ENCODE peak calls at places on chromosomes 6 and 20, in seven cellular contexts. A, N, S, K, J, X and Z are unnamed samples. For H3K4me1, the result is how much of the 10 kb centered on the place peaks cover.

GRCh38 chr6:96923400-96923799 is 1.1 kb upstream of the KLHL32 start:
- DNase-seq in A (no peak), K (no peak), S (no peak), X (no peak), N (no peak), J (no peak), Z (no peak)

GRCh38 chr20:44030394-44030793 is 115.7 kb downstream of the TOX2 start:
- DNase-seq in S (no peak), K (no peak), X (no peak), J (no peak), A (no peak), N (no peak), Z (no peak)

GRCh38 chr6:11225990-11226389 is 6.5 kb downstream of the NEDD9 start:
- DNase-seq in S (no peak), A (no peak), X (no peak), K (no peak), J (no peak), N (no peak), Z (no peak)

GRCh38 chr6:159916752-159917151 is 26.0 kb downstream of the MAS1 start:
- DNase-seq in K (no peak), X (no peak), N (no peak), J (no peak), S (no peak), A (no peak), Z (no peak)

GRCh38 chr6:137417411-137417810 is 76.8 kb downstream of the OLIG3 start:
- DNase-seq in N (peak), X (peak), K (no peak), A (no peak), S (no peak), J (no peak), Z (peak)

GRCh38 chr20:62022575-62023139 is 43.0 kb downstream of the TAF4 start:
- DNase-seq in S (no peak), A (no peak), N (no peak), K (no peak), X (no peak), J (no peak), Z (no peak)

GRCh38 chr20:972256-972655 is 29.9 kb downstream of the RSPO4 start:
- DNase-seq in A (no peak), K (no peak), N (no peak), X (no peak), J (no peak), S (no peak), Z (no peak)

GRCh38 chr6:151391021-151391470 is 313 bp downstream of the ZBTB2 start:
- DNase-seq in N (peak), A (peak), J (peak), X (no peak), K (peak), S (no peak), Z (peak)

GRCh38 chr6:14320342-14320741 is 202.8 kb downstream of the CD83 start:
- DNase-seq in A (no peak), S (no peak), N (no peak), X (no peak), J (no peak), K (no peak), Z (no peak)

GRCh38 chr20:35575958-35576357 is 34.1 kb downstream of the ERGIC3 start:
- DNase-seq in J (no peak), S (no peak), K (no peak), N (no peak), X (no peak), A (peak), Z (no peak)

DNA sequence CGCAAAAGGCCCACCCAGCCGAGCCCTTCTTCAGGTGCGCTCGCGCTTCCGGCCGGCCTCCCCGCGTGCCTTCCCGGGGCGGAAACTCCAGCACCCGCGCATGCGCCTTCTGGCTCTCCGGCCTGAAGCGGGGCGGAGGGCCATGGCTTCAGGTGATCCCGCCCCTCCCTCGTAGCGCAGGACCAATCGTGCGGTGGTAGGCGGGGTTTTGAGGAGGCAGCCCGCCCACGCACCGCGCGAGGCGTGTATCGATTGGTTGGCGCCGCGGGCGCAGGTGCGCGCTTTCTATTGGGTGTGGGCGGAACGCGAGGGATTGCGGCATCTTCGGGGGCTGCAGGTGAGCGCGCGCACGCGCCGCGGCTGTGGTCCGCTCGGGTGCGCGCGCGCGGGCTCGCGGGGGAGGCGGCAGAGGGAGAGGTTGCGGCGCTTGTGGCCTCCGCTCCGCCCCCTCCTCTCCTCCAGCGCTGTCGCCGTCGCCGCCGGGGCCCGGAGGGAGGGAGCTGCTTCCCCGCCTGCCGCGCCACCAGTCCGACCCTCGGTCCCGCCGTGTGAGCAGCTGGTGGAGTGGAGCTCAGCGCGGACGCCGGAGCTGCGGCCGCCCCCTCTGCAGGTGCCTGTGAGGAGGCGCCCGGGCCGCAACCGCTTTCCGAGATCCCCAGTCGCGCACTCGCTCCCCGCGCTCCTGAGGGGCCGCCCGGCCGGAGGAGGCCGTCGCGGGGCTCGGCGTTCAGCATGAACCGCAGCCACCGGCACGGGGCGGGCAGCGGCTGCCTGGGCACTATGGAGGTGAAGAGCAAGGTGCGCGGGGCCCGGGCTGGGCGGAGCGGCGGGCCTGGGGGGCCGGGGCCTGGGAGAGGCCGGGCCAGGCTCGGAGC is at the start of gene PARD6B:
- DNase-seq in X (peak), A (peak), K (peak), J (peak), N (peak), S (peak), Z (peak)
- H3K4me1 ChIP-seq in X (half or more), A (under half), K (under half), J (under half), N (under half), S (half or more), Z (half or more)

GRCh38 chr20:56426926-56427325 is 14.9 kb downstream of the CASS4 start:
- DNase-seq in K (no peak), A (no peak), J (no peak), S (no peak), X (no peak), N (no peak), Z (no peak)

GRCh38 chr20:56428388-56428787 is 16.3 kb downstream of the CASS4 start:
- DNase-seq in N (no peak), J (no peak), A (no peak), K (no peak), S (no peak), X (no peak), Z (no peak)

GRCh38 chr20:56428881-56429280 is 16.8 kb downstream of the CASS4 start:
- DNase-seq in K (no peak), X (no peak), J (no peak), A (no peak), S (no peak), N (no peak), Z (no peak)

GRCh38 chr20:56429496-56429895 is 17.4 kb downstream of the CASS4 start:
- DNase-seq in K (peak), S (no peak), J (no peak), A (no peak), X (no peak), N (peak), Z (peak)

DNA sequence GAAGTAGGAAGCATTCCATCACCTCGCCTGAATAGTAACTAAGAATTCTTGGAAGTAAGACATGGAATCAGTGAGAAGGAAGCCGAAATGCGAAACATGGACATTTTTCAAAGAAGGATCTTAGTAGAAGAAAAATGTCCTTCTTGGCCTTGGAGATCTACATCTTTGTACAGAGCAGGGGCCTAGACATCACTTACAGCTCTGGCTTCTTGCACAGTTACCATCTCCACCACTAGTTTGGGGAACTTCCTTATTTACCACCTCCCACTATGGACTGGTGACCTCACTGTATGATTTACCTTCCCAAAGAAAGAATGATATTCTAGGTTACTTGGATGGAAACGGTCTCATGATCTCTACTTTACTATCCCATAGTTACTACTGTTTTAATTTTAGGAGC is 15.7 kb downstream of the CASS4 start:
- DNase-seq in X (no peak), K (no peak), N (no peak), J (no peak), S (no peak), A (no peak), Z (no peak)
- H3K9ac ChIP-seq in X (no peak), K (no peak), N (no peak), J (no peak), S (no peak), A (no peak), Z (no peak)

GRCh38 chr6:131070061-131070460 is 7.0 kb upstream of the EPB41L2 start:
- DNase-seq in A (no peak), S (no peak), N (no peak), X (no peak), K (peak), J (no peak), Z (no peak)

GRCh38 chr6:131068165-131068564 is 5.1 kb upstream of the EPB41L2 start:
- DNase-seq in N (no peak), A (no peak), K (no peak), S (no peak), X (no peak), J (no peak), Z (no peak)

DNA sequence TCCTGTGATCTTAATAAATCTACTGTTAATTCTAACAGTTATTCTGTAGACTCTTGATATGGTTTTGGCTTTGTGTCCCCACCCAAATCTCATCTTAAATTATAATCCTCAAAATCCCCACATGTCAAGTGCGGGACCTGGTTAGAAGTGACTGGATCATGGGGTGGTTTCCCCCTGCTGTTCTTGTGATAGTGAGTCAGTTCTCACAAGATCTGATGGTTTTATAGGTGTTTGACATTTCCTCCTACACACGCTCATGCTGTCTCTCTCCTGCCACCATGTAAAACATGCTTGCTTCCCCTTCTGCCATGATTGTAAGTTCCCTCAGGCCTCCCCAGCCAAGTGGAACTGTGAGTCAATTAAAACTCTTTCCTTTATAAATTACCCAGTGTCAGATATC is 10.5 kb upstream of the EPB41L2 start:
- DNase-seq in N (no peak), K (no peak), X (no peak), A (no peak), S (no peak), J (no peak), Z (no peak)
- H3K4me1 ChIP-seq in N (under half), K (under half), X (under half), A (under half), S (under half), J (under half), Z (under half)

DNA sequence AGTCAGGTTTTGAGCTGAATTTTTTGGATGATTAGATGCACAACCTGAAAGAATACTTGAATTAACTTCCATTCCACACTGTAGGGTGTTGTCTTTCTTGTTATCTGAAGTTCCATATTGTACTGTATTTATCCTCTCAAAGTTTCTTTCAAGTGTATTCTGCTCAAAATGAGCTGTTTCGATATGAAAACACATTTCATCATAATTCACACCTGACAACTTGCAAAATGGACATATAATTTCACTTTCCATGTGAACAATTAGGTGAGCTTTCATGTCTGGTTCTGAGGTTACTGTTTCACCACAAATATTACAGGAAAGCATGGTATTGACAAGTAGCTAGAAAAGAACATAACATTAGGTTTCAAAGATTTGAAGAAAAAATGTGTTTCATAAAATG is 1.7 kb downstream of the ZUP1 start:
- DNase-seq in J (no peak), N (no peak), X (no peak), A (no peak), S (no peak), K (peak), Z (no peak)
- H3K9ac ChIP-seq in J (no peak), N (no peak), X (peak), A (no peak), S (no peak), K (no peak), Z (no peak)

DNA sequence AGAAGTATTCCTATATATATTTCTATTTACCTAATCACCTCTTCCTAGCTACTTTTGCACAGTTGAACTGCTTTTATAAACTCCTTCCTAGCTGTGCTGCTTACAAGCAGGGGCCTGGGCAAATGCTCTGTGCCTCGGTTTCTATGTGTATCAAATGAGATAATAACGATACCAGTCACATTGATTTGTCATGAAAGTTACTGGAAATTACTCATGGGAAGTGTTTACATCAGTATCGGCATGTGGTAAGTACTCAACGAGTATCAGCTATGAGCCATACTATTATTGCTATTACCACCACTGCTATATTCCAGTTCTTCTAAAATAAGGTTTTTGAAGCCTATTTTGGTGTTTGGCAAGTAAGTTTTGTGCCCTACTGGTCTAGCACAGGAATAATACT is 4.9 kb downstream of the LAMA4 start:
- DNase-seq in K (peak), J (no peak), X (peak), N (peak), A (no peak), S (no peak), Z (no peak)
- H3K4me1 ChIP-seq in K (half or more), J (under half), X (under half), N (under half), A (under half), S (under half), Z (half or more)

DNA sequence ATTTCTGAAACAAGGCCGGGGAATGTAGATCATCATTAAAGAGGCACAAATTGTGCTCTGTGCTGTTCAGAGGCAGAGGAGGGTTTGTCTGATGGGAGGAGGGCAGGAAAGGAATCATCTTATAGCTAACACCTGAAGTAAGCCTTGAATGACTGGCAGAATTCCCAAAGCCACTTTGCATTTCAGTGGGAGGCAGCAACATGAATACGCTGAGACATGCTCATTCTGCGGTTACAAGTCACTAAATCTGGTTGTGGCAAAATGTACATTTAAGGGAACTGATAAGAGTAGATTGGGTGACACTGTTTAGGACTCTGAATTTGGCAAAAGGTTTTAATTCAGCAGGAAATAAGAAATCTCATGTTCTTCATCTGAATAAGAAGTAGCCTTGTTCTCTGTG is 4.4 kb upstream of the COL19A1 start:
- DNase-seq in K (no peak), J (no peak), N (peak), A (no peak), S (no peak), X (peak), Z (no peak)
- H3K9ac ChIP-seq in K (no peak), J (no peak), N (no peak), A (no peak), S (no peak), X (no peak), Z (no peak)